ENCODE peak calls at places on chromosomes 11 and 22, in nine cellular contexts. Y is cardiac septum; R is GM12865; G is lower lobe of right lung; C is trophoblast cell; W is pancreas; S is activated T-helper 1 cell treated with anti-CD3 and anti-CD28 coated beads, Interleukin-12 subunit alpha, Interleukin-12 subunit beta, Interleukin-2, Interleukin-4 antibody, amounts not matched to agents 30 ng/mL and 10 ng/mL and 1 ng/mL, durations not matched to agents 14 hours and 24 hours and 36 hours; U is NAMALWA; K is aorta. M is an unnamed sample.

GRCh38 chr22:39943366-39943765 is 16.8 kb upstream of the TMA7B start:
- DNase-seq in Y (no peak), R (peak), G (no peak), C (no peak), W (no peak), S (no peak), U (peak), K (no peak), M (peak)

GRCh38 chr11:130478204-130478701 is 29.8 kb downstream of the ADAMTS15 start:
- DNase-seq in Y (no peak), R (no peak), G (no peak), C (peak), W (peak), S (no peak), U (no peak), K (peak), M (no peak)

GRCh38 chr22:35542157-35542971 is 1.7 kb downstream of the RASD2 start:
- DNase-seq in Y (no peak), R (no peak), G (no peak), C (no peak), W (no peak), S (no peak), U (no peak), K (no peak), M (no peak)

GRCh38 chr22:50169774-50170341 is 673 bp upstream of the PANX2 start:
- DNase-seq in Y (peak), R (peak), G (peak), C (no peak), W (no peak), S (peak), U (no peak), K (no peak), M (no peak)

GRCh38 chr11:7540830-7541555 is 27.2 kb downstream of the PPFIBP2 start:
- DNase-seq in Y (no peak), R (no peak), G (no peak), C (peak), W (no peak), S (no peak), U (no peak), K (no peak), M (no peak)

GRCh38 chr22:19799322-19800190 is 39.0 kb downstream of the TBX1 start:
- DNase-seq in Y (no peak), R (no peak), G (peak), C (peak), W (no peak), S (no peak), U (no peak), K (peak), M (no peak)

GRCh38 chr11:117839936-117840813 is 15.6 kb upstream of the FXYD2 start:
- DNase-seq in Y (peak), R (no peak), G (peak), C (no peak), W (no peak), S (no peak), U (no peak), K (peak), M (no peak)

GRCh38 chr11:30935861-30936260 is 349.7 kb upstream of the MPPED2 start:
- DNase-seq in Y (no peak), R (no peak), G (no peak), C (no peak), W (no peak), S (no peak), U (no peak), K (no peak), M (no peak)

M was measured in naive thymus-derived CD8-positive, alpha-beta T cell.